ENCODE peak calls at places on chromosome 11, in eight cellular contexts. P is GM18507, S is mucosa of gallbladder, C is HT1080, L is RCC 7860, J is caudate nucleus, X is pons, M is adrenal gland. I is an unnamed sample.

GRCh38 chr11:122743949-122744876 is 88.7 kb downstream of the UBASH3B start:
- DNase-seq in P (peak), S (peak), C (no peak), L (no peak), J (no peak), X (no peak), M (no peak), I (no peak)

GRCh38 chr11:32870676-32871075 is 21.9 kb upstream of the QSER1 start:
- DNase-seq in P (no peak), S (no peak), C (peak), L (no peak), J (no peak), X (no peak), M (no peak), I (no peak)

GRCh38 chr11:69644071-69644961 is 3.4 kb downstream of the CCND1 start:
- DNase-seq in P (no peak), S (peak), C (peak), L (peak), J (no peak), X (peak), M (peak), I (peak)

GRCh38 chr11:73257342-73258103 is 14.6 kb upstream of the P2RY6 start:
- DNase-seq in P (no peak), S (no peak), C (peak), L (peak), J (no peak), X (no peak), M (peak), I (no peak)

GRCh38 chr11:76048763-76049162 is 157.5 kb downstream of the WNT11 start:
- DNase-seq in P (no peak), S (no peak), C (no peak), L (no peak), J (no peak), X (no peak), M (no peak), I (no peak)

GRCh38 chr11:125315088-125315740 is 150.7 kb downstream of the PKNOX2 start:
- DNase-seq in P (no peak), S (peak), C (no peak), L (no peak), J (no peak), X (no peak), M (no peak), I (no peak)

GRCh38 chr11:17986007-17986710 is 26.7 kb downstream of the SERGEF start:
- DNase-seq in P (no peak), S (no peak), C (peak), L (no peak), J (no peak), X (no peak), M (no peak), I (no peak)

GRCh38 chr11:12119502-12119901 is 9.1 kb downstream of the MICAL2 start:
- DNase-seq in P (no peak), S (no peak), C (peak), L (no peak), J (no peak), X (no peak), M (no peak), I (no peak)

GRCh38 chr11:46127150-46127638 is 5.9 kb upstream of the PHF21A start:
- DNase-seq in P (no peak), S (no peak), C (peak), L (peak), J (no peak), X (no peak), M (no peak), I (no peak)

GRCh38 chr11:27902981-27903624 is 202.8 kb upstream of the BDNF start:
- DNase-seq in P (no peak), S (no peak), C (peak), L (peak), J (no peak), X (no peak), M (no peak), I (no peak)

GRCh38 chr11:95780544-95780943 is 9.0 kb downstream of the FAM76B start:
- DNase-seq in P (no peak), S (no peak), C (no peak), L (no peak), J (no peak), X (no peak), M (no peak), I (no peak)

GRCh38 chr11:119015054-119015611 is 3.0 kb downstream of the RPS25 start:
- DNase-seq in P (no peak), S (no peak), C (no peak), L (no peak), J (no peak), X (no peak), M (no peak), I (no peak)

GRCh38 chr11:67303989-67304411 is 670 bp downstream of the SSH3 start:
- DNase-seq in P (no peak), S (no peak), C (no peak), L (peak), J (no peak), X (no peak), M (peak), I (no peak)

GRCh38 chr11:8015753-8016239 is 28.7 kb downstream of the EIF3F start:
- DNase-seq in P (no peak), S (no peak), C (peak), L (peak), J (no peak), X (no peak), M (no peak), I (no peak)

GRCh38 chr11:87405843-87406242 is 368.1 kb downstream of the TMEM135 start:
- DNase-seq in P (no peak), S (no peak), C (no peak), L (no peak), J (no peak), X (no peak), M (no peak), I (no peak)